ENCODE peak calls at places on chromosomes 13 and 19, in four cellular contexts. Y is heart left ventricle, J is H54, N is Peyer's patch. E is an unnamed sample.

GRCh38 chr13:98039261-98039660 is 85.8 kb downstream of the IPO5 start:
- DNase-seq in Y (no peak), J (no peak), N (no peak), E (no peak)

GRCh38 chr13:113398963-113399754 is 35.2 kb upstream of the GRTP1 start:
- DNase-seq in Y (peak), J (peak), N (peak), E (no peak)

GRCh38 chr19:19385900-19386339 is 19.6 kb upstream of the GATAD2A start:
- DNase-seq in Y (no peak), J (peak), N (no peak), E (no peak)

GRCh38 chr19:289651-290538 is 1.3 kb downstream of the PLPP2 start:
- DNase-seq in Y (peak), J (peak), N (peak), E (peak)

GRCh38 chr13:113649212-113649611 is 8.8 kb downstream of the ATP4B start:
- DNase-seq in Y (no peak), J (no peak), N (peak), E (peak)

GRCh38 chr13:27182054-27182453 is 10.4 kb upstream of the USP12 start:
- DNase-seq in Y (no peak), J (no peak), N (no peak), E (no peak)

GRCh38 chr13:73677041-73677589 is 457.1 kb downstream of the KLF12 start:
- DNase-seq in Y (no peak), J (no peak), N (no peak), E (no peak)

GRCh38 chr13:99656843-99657506 is 155.7 kb downstream of the TM9SF2 start:
- DNase-seq in Y (no peak), J (no peak), N (no peak), E (no peak)

GRCh38 chr19:58386166-58386575 is 898 bp upstream of the RPS5 start:
- DNase-seq in Y (no peak), J (no peak), N (no peak), E (peak)

GRCh38 chr13:90320663-90321062 is 1026.8 kb upstream of the MIR17HG start:
- DNase-seq in Y (no peak), J (no peak), N (no peak), E (no peak)

GRCh38 chr19:57248646-57249045 is 8.2 kb downstream of the ZNF805 start:
- DNase-seq in Y (no peak), J (no peak), N (no peak), E (no peak)

GRCh38 chr13:49791214-49791752 is 1.2 kb downstream of the KPNA3 start:
- DNase-seq in Y (no peak), J (no peak), N (no peak), E (peak)

GRCh38 chr19:19131989-19132388 is 6.3 kb downstream of the TMEM161A start:
- DNase-seq in Y (no peak), J (no peak), N (no peak), E (no peak)

GRCh38 chr13:41506312-41506711 is 49.0 kb downstream of the RGCC start:
- DNase-seq in Y (no peak), J (no peak), N (no peak), E (no peak)

GRCh38 chr19:8174706-8175105 is 25.3 kb upstream of the FBN3 start:
- DNase-seq in Y (no peak), J (no peak), N (no peak), E (no peak)

GRCh38 chr19:48750771-48751504 is 1.5 kb downstream of the FUT1 start:
- DNase-seq in Y (no peak), J (no peak), N (no peak), E (no peak)

GRCh38 chr13:103542648-103543047 is 476.4 kb upstream of the SLC10A2 start:
- DNase-seq in Y (no peak), J (no peak), N (no peak), E (no peak)

GRCh38 chr13:66534561-66534960 is 695.6 kb downstream of the PCDH9 start:
- DNase-seq in Y (no peak), J (no peak), N (no peak), E (no peak)

GRCh38 chr19:49856574-49857021 is 5.6 kb downstream of the PTOV1 start:
- DNase-seq in Y (no peak), J (no peak), N (no peak), E (no peak)

GRCh38 chr13:80157261-80157942 is 183.5 kb downstream of the SPRY2 start:
- DNase-seq in Y (no peak), J (no peak), N (no peak), E (no peak)

GRCh38 chr13:46052314-46053161 is at the start of gene ZC3H13:
- DNase-seq in Y (peak), J (peak), N (peak), E (peak)
- TF ChIP-seq POLR2A in Y (no peak), J (peak), N (peak), E (no peak)

GRCh38 chr19:39410620-39411005 is 1.9 kb upstream of the PLEKHG2 start:
- DNase-seq in Y (peak), J (no peak), N (no peak), E (no peak)

GRCh38 chr19:39409886-39410619 is 2.4 kb upstream of the PLEKHG2 start:
- DNase-seq in Y (peak), J (no peak), N (peak), E (peak)

GRCh38 chr19:39411832-39412099 is 703 bp upstream of the PLEKHG2 start:
- DNase-seq in Y (peak), J (peak), N (peak), E (peak)

GRCh38 chr19:39412100-39412866 is at the start of gene PLEKHG2:
- DNase-seq in Y (peak), J (peak), N (peak), E (peak)

DNA sequence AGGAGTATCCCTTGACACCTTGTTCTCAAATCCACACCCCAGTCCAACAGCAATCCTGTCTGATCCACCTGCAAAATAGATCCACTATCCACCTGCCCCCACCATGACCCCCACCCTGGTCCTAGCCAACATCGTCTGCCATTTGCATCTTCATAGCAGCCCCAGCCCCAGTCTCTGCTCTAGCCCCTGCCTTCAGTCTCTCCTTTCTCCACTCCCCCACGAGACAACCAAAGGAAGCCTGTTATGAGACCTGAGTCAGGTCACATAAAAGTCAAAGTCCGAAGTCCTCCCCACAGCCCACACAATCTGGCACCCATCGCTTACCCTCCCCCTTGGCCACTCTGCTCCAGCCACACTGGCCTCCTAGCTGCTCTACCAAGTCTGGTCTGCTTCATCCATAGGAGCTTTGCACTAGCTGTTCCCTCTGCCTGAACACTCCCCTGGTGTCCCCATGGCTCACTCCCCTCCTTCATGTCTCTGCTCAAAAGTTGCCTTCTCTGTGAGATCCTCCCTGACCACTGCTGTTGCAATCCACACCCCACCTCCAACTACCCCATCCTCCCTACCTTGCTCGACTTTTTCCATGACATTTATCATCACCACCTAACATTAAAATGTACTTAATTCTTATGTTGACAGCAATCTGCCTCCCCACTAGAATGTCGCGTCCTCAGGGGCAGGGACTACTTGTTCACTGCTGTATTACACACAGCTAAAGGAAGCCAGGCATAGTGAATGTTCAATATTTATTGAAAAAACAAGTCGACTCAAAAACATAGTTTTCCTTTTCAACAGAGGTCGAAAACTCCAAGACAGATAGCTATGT is 1.2 kb upstream of the PLEKHG2 start:
- DNase-seq in Y (peak), J (no peak), N (peak), E (peak)
- TF ChIP-seq POLR2A in Y (no peak), J (no peak), N (peak), E (no peak)

GRCh38 chr13:33204130-33204927 is 81.2 kb downstream of the STARD13 start:
- DNase-seq in Y (peak), J (no peak), N (no peak), E (no peak)
- TF ChIP-seq POLR2A in Y (no peak), J (no peak), N (no peak), E (no peak)

DNA sequence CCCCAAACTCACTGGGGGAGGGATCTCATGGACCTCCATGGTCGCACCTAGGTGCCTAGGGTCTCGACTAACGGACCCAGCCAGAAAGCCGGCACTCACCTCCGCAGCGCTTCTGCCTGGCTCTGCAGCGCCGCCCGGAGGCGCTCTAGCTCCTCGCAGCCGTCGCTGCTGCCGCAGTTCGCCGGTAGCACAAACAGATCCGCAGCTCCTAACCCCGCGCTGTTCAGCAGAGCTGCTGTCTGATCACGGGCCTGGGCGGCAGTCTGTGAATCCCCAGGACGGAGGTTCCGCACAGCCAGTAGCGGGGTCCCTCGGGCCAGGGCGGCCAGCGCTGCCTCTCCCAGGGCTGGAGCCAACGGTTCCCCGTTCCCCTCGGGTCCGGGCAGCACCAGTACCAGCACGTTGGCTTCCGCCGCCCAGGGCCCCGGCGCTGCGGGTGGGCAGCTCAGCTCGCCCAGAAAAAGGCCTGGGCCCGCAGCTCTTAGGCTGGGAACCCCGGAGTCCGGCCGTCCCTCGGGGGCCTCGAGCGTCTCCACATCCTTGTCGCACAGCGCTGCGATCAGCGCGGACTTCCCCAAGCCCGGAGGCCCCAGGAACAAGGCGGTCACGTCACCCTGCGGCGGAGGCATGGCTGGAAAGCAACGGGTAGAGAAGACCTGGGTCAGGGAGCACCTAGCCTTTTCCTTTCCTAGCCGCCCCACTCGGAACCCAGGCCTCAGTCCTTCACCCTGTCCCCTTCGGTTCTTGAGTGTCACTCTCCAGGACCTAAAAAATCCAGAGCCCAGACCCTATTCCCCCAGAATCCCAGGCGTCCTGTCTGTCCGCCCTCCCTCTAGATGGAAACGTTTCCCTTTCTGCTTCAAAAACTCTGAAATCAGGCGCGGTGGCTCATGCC is 977 bp downstream of the IRGQ start:
- DNase-seq in Y (peak), J (peak), N (peak), E (peak)
- TF ChIP-seq POLR2A in Y (no peak), J (no peak), N (no peak), E (no peak)

E was measured in thyroid gland.